ENCODE peak calls at places on chromosomes 13 and 19, in six cellular contexts. K is IMR-90, V is H9, B is mesenchymal stem cell, M is H1, X is trophoblast cell. J is an unnamed sample.

GRCh38 chr13:101155920-101156319 is 260.4 kb downstream of the NALCN start:
- DNase-seq in K (no peak), V (no peak), B (no peak), M (no peak), X (no peak), J (no peak)

GRCh38 chr13:99398916-99399622 is 91.9 kb upstream of the GPR183 start:
- DNase-seq in K (no peak), V (no peak), B (no peak), M (no peak), X (no peak), J (no peak)

GRCh38 chr19:53812335-53812734 is 11.8 kb downstream of the NLRP12 start:
- DNase-seq in K (no peak), V (peak), B (no peak), M (no peak), X (no peak), J (no peak)

GRCh38 chr19:13983213-13983889 is 22.8 kb downstream of the RFX1 start:
- DNase-seq in K (no peak), V (no peak), B (no peak), M (no peak), X (no peak), J (no peak)

GRCh38 chr13:100550433-100550832 is 38.2 kb downstream of the GGACT start:
- DNase-seq in K (peak), V (no peak), B (peak), M (no peak), X (no peak), J (no peak)

GRCh38 chr13:101949681-101950080 is 452.2 kb downstream of the FGF14 start:
- DNase-seq in K (no peak), V (no peak), B (no peak), M (no peak), X (no peak), J (no peak)

GRCh38 chr19:2854849-2855248 is 12.3 kb upstream of the ZNF556 start:
- DNase-seq in K (no peak), V (no peak), B (no peak), M (no peak), X (no peak), J (no peak)

GRCh38 chr13:47853236-47853635 is 147.8 kb downstream of the SUCLA2 start:
- DNase-seq in K (no peak), V (no peak), B (peak), M (no peak), X (no peak), J (no peak)

GRCh38 chr19:570315-570714 is 2.1 kb upstream of the BSG start:
- DNase-seq in K (no peak), V (peak), B (no peak), M (no peak), X (peak), J (no peak)

GRCh38 chr19:15828121-15828620 is 12.7 kb upstream of the OR10H1 start:
- DNase-seq in K (no peak), V (no peak), B (no peak), M (no peak), X (no peak), J (no peak)

GRCh38 chr13:33033361-33033812 is 17.2 kb downstream of the KL start:
- DNase-seq in K (no peak), V (no peak), B (no peak), M (no peak), X (no peak), J (no peak)

GRCh38 chr13:68927387-68928026 is 1180.1 kb upstream of the ATXN8OS start:
- DNase-seq in K (no peak), V (peak), B (peak), M (peak), X (peak), J (peak)

GRCh38 chr13:111919826-111920225 is 147.1 kb upstream of the SOX1 start:
- DNase-seq in K (no peak), V (peak), B (no peak), M (no peak), X (no peak), J (no peak)

GRCh38 chr13:76799696-76800095 is 86.5 kb downstream of the KCTD12 start:
- DNase-seq in K (no peak), V (no peak), B (peak), M (no peak), X (peak), J (no peak)

GRCh38 chr13:104779311-104779710 is 1713.1 kb upstream of the SLC10A2 start:
- DNase-seq in K (peak), V (peak), B (peak), M (peak), X (no peak), J (peak)

GRCh38 chr19:1775951-1776605 is 22.8 kb downstream of the ONECUT3 start:
- DNase-seq in K (no peak), V (no peak), B (no peak), M (no peak), X (no peak), J (no peak)

GRCh38 chr13:107413005-107413404 is 802.3 kb downstream of the LIG4 start:
- DNase-seq in K (no peak), V (no peak), B (no peak), M (no peak), X (no peak), J (no peak)

GRCh38 chr13:32264407-32264806 is 50.8 kb downstream of the ZAR1L start:
- DNase-seq in K (peak), V (no peak), B (peak), M (no peak), X (no peak), J (no peak)

GRCh38 chr13:112711528-112712265 is 21.9 kb downstream of the ATP11A start:
- DNase-seq in K (peak), V (peak), B (peak), M (peak), X (peak), J (peak)

GRCh38 chr13:86601351-86601750 is 802.1 kb upstream of the SLITRK6 start:
- DNase-seq in K (peak), V (no peak), B (peak), M (no peak), X (no peak), J (no peak)

GRCh38 chr19:771332-771785 is 20.4 kb downstream of the MISP start:
- DNase-seq in K (peak), V (peak), B (peak), M (no peak), X (peak), J (no peak)

GRCh38 chr19:2099937-2100718 is 3.4 kb downstream of the IZUMO4 start:
- DNase-seq in K (no peak), V (no peak), B (no peak), M (no peak), X (no peak), J (no peak)

GRCh38 chr19:17981611-17982010 is 14.7 kb downstream of the KCNN1 start:
- DNase-seq in K (no peak), V (no peak), B (no peak), M (no peak), X (no peak), J (no peak)

GRCh38 chr13:49225358-49226042 is 5.4 kb downstream of the MLNR start:
- DNase-seq in K (no peak), V (no peak), B (no peak), M (no peak), X (no peak), J (no peak)

GRCh38 chr19:54164369-54165068 is 5.0 kb upstream of the LENG1 start:
- DNase-seq in K (peak), V (peak), B (peak), M (peak), X (peak), J (no peak)

GRCh38 chr19:4232614-4233281 is 3.4 kb downstream of the EBI3 start:
- DNase-seq in K (no peak), V (no peak), B (no peak), M (no peak), X (peak), J (no peak)

GRCh38 chr19:14916848-14917247 is 24.4 kb upstream of the OR7C2 start:
- DNase-seq in K (no peak), V (no peak), B (no peak), M (no peak), X (peak), J (no peak)

GRCh38 chr13:48783181-48783630 is 129.5 kb downstream of the CYSLTR2 start:
- DNase-seq in K (peak), V (no peak), B (peak), M (no peak), X (peak), J (no peak)

GRCh38 chr13:42807236-42807635 is 25.9 kb downstream of the FAM216B start:
- DNase-seq in K (peak), V (no peak), B (peak), M (no peak), X (no peak), J (no peak)

GRCh38 chr13:56850852-56851251 is 289.9 kb upstream of the PRR20A start:
- DNase-seq in K (no peak), V (no peak), B (no peak), M (no peak), X (no peak), J (no peak)

DNA sequence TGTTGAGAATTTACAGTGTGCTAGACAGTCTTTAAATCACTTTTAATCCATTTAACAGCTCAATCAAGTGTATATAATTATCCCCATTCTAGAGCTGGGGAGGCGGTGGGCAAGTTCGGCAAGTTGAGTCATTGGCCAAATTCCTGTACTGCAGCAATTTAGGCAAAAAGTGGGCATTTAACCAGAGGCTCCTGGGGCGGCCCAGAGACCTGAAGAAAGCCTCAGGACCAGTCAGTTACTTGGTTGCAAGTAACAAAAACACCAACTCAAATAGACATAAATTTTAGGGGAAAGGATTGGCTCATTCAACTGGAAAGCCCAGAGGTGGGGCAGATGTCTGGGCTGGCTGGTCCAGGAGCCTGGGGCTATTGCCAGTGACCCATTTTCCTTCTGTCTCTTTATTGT is 97.1 kb downstream of the SIPA1L3 start:
- DNase-seq in K (no peak), V (no peak), B (no peak), M (no peak), X (no peak), J (no peak)
- H2AK5ac ChIP-seq in K (peak), V (no peak), B (peak), M (peak), X (peak), J (peak)

GRCh38 chr19:40601061-40601973 is at the start of gene LTBP4:
- DNase-seq in K (no peak), V (peak), B (peak), M (no peak), X (no peak), J (no peak)
- H4K91ac ChIP-seq in K (peak), V (no peak), B (peak), M (no peak), X (no peak), J (no peak)

DNA sequence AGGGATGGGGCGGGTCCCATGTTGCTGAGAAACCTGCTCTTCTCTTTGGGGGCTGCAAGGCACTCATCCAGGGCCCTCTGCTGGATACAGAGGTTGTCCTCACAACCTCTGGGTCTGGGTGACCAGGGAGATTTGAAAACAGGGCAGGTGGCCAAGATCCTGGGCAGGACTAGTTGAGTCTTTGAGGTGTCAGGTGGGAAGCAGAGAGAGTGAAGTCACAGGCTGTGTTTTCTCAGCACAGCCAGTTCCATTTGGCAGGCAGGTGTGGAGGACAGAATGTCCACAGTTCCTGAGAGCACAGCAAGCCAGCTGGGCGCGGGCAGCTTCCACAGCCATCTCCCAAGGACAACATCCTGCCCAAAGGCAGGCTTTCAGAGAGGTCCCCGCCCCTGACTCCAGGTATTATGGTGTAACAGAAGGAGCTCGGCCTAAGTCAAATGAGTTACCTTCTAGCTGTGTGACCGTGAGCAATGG is 118.8 kb downstream of the NUFIP1 start:
- DNase-seq in K (no peak), V (no peak), B (no peak), M (no peak), X (no peak), J (no peak)
- H2AK5ac ChIP-seq in K (peak), V (no peak), B (no peak), M (no peak), X (no peak), J (no peak)

GRCh38 chr19:11418518-11419506 is at the start of gene RGL3:
- DNase-seq in K (no peak), V (peak), B (no peak), M (no peak), X (peak), J (no peak)
- H4K91ac ChIP-seq in K (no peak), V (no peak), B (no peak), M (peak), X (peak), J (no peak)

DNA sequence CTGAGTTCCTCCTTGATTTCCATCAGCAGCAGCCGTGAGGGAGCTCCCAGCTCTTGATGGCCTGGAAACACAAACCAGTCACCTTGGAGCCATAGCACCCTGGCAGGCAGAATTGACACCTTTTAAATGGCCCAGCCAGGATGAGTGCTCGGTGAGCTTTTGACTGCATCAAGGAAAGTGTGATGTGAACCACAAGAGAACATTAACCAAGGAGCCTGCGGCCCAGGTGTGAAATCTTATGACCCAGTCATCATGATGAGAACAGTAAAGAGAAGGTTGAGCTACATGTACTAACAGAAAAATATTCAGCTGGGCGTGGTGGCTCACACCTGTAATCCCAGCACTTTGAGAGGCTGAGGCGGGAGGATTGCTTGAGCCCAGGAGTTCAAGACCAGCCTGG is 22.8 kb downstream of the SUGP2 start:
- DNase-seq in K (no peak), V (no peak), B (no peak), M (no peak), X (no peak), J (no peak)
- H2AK5ac ChIP-seq in K (no peak), V (no peak), B (no peak), M (no peak), X (no peak), J (no peak)